ENCODE peak calls at places on chromosome 14, in eight cellular contexts. J is prostate gland, X is A549, U is iPS DF 6.9, T is lower lobe of right lung, L is uterus, G is coronary artery, R is GM23248. K is an unnamed sample.
A peak's percentile ranks its signal among the peaks of the same experiment; 100 is the strongest.

GRCh38 chr14:99562848-99563748 is 40.9 kb downstream of the CCDC85C start:
- DNase-seq in J (peak; percentile 79), X (peak; percentile 86), U (peak; percentile 78), T (peak; percentile 91), L (peak; percentile 88), G (no peak), R (peak; percentile 53), K (no peak)

GRCh38 chr14:67187210-67187609 is 2.0 kb upstream of the GARIN2 start:
- DNase-seq in J (no peak), X (peak; percentile 68), U (no peak), T (no peak), L (peak; percentile 19), G (no peak), R (peak; percentile 93), K (no peak)

GRCh38 chr14:71588028-71588427 is 344.2 kb upstream of the RGS6 start:
- DNase-seq in J (no peak), X (no peak), U (no peak), T (no peak), L (no peak), G (no peak), R (peak; percentile 80), K (no peak)

GRCh38 chr14:61213116-61213720 is 67.9 kb downstream of the TMEM30B start:
- DNase-seq in J (no peak), X (no peak), U (no peak), T (no peak), L (no peak), G (no peak), R (peak; percentile 85), K (no peak)

GRCh38 chr14:28767851-28768548 is 1.4 kb downstream of the FOXG1 start:
- DNase-seq in J (no peak), X (no peak), U (no peak), T (no peak), L (no peak), G (no peak), R (no peak), K (no peak)

GRCh38 chr14:32414808-32415255 is 85.7 kb downstream of the AKAP6 start:
- DNase-seq in J (no peak), X (no peak), U (no peak), T (no peak), L (no peak), G (no peak), R (peak; percentile 58), K (no peak)

GRCh38 chr14:96587823-96588385 is 85.7 kb downstream of the PAPOLA start:
- DNase-seq in J (no peak), X (no peak), U (no peak), T (no peak), L (no peak), G (no peak), R (no peak), K (no peak)

GRCh38 chr14:99479903-99480855 is 480 bp downstream of the SETD3 start:
- DNase-seq in J (peak; percentile 22), X (peak; percentile 39), U (no peak), T (peak; percentile 89), L (peak; percentile 51), G (peak; percentile 81), R (peak; percentile 89), K (peak; percentile 16)

GRCh38 chr14:95533822-95534221 is 1.0 kb upstream of the GLRX5 start:
- DNase-seq in J (no peak), X (no peak), U (no peak), T (no peak), L (no peak), G (peak; percentile 70), R (peak; percentile 58), K (no peak)

GRCh38 chr14:71714225-71714624 is 218.0 kb upstream of the RGS6 start:
- DNase-seq in J (no peak), X (no peak), U (no peak), T (no peak), L (no peak), G (no peak), R (peak; percentile 95), K (no peak)

GRCh38 chr14:102668291-102668873 is 75.9 kb downstream of the RCOR1 start:
- DNase-seq in J (peak; percentile 13), X (no peak), U (no peak), T (no peak), L (no peak), G (no peak), R (no peak), K (no peak)

GRCh38 chr14:32134448-32135070 is 57.5 kb downstream of the ARHGAP5 start:
- DNase-seq in J (peak; percentile 10), X (peak; percentile 77), U (no peak), T (no peak), L (no peak), G (no peak), R (peak; percentile 47), K (no peak)

GRCh38 chr14:95046711-95047681 is 110.3 kb downstream of the DICER1 start:
- DNase-seq in J (peak; percentile 39), X (no peak), U (no peak), T (no peak), L (peak; percentile 28), G (peak; percentile 40), R (no peak), K (no peak)

GRCh38 chr14:98226411-98226810 is 1045.6 kb downstream of the BCL11B start:
- DNase-seq in J (no peak), X (no peak), U (no peak), T (no peak), L (no peak), G (no peak), R (no peak), K (no peak)

GRCh38 chr14:35988972-35989690 is 163.0 kb downstream of the BRMS1L start:
- DNase-seq in J (no peak), X (no peak), U (no peak), T (no peak), L (no peak), G (no peak), R (no peak), K (no peak)

DNA sequence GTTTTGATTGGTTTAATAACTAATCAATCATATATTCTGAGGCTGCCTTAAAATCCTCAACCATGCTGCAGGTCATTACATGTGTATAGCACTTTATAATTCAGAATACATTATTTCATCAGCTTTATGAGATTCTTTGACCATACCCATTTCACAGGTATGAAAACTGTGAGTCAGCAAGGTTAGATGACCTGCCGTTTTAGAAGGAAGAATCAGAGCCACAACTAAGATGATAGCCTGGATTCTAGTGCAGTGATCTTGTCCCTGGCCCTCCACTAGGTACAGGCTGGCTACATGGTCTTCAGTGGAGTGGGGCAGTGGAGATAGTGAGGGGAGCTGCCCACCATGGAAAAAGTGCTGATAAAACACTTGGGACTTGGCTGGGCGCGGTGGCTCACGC is 154.4 kb upstream of the MAX start:
- DNase-seq in J (no peak), X (no peak), U (no peak), T (no peak), L (no peak), G (no peak), R (no peak), K (no peak)
- H3K27ac ChIP-seq in J (no peak overlapping the region), X (peak overlapping the region; percentile 90), U (no peak overlapping the region), T (no peak overlapping the region), L (no peak overlapping the region), G (no peak overlapping the region), R (no peak overlapping the region), K (no peak overlapping the region)

GRCh38 chr14:105366386-105367074 is 31.8 kb upstream of the TEX22 start:
- DNase-seq in J (no peak), X (no peak), U (no peak), T (no peak), L (no peak), G (no peak), R (no peak), K (no peak)

GRCh38 chr14:105368032-105368417 is 30.3 kb upstream of the TEX22 start:
- DNase-seq in J (no peak), X (no peak), U (no peak), T (no peak), L (no peak), G (no peak), R (no peak), K (no peak)

GRCh38 chr14:105365681-105366080 is 32.7 kb upstream of the TEX22 start:
- DNase-seq in J (no peak), X (no peak), U (no peak), T (peak; percentile 29), L (no peak), G (no peak), R (no peak), K (no peak)

GRCh38 chr14:105368426-105368825 is 29.9 kb upstream of the TEX22 start:
- DNase-seq in J (no peak), X (no peak), U (no peak), T (no peak), L (no peak), G (no peak), R (no peak), K (no peak)

GRCh38 chr14:105367116-105368031 is 31.0 kb upstream of the TEX22 start:
- DNase-seq in J (no peak), X (no peak), U (no peak), T (no peak), L (no peak), G (no peak), R (no peak), K (no peak)
- H3K27ac ChIP-seq in J (no peak overlapping the region), X (no peak overlapping the region), U (no peak overlapping the region), T (no peak overlapping the region), L (no peak overlapping the region), G (no peak overlapping the region), R (no peak overlapping the region), K (no peak overlapping the region)

GRCh38 chr14:77088219-77088618 is 9.8 kb upstream of the CIPC start:
- DNase-seq in J (peak; percentile 92), X (no peak), U (peak; percentile 86), T (peak; percentile 59), L (no peak), G (no peak), R (no peak), K (no peak)
- H3K27ac ChIP-seq in J (peak overlapping the region; percentile 82), X (no peak overlapping the region), U (no peak overlapping the region), T (peak overlapping the region; percentile 43), L (no peak overlapping the region), G (no peak overlapping the region), R (no peak overlapping the region), K (no peak overlapping the region)

GRCh38 chr14:56805201-56805991 is 4.9 kb downstream of the OTX2 start:
- DNase-seq in J (no peak), X (no peak), U (no peak), T (no peak), L (no peak), G (no peak), R (no peak), K (no peak)
- H3K27ac ChIP-seq in J (no peak overlapping the region), X (no peak overlapping the region), U (no peak overlapping the region), T (no peak overlapping the region), L (no peak overlapping the region), G (no peak overlapping the region), R (no peak overlapping the region), K (no peak overlapping the region)

GRCh38 chr14:84877061-84877460 is 652.9 kb upstream of the FLRT2 start:
- DNase-seq in J (no peak), X (no peak), U (no peak), T (no peak), L (no peak), G (no peak), R (no peak), K (no peak)

GRCh38 chr14:84874436-84874835 is 655.5 kb upstream of the FLRT2 start:
- DNase-seq in J (no peak), X (no peak), U (no peak), T (no peak), L (no peak), G (no peak), R (no peak), K (no peak)

DNA sequence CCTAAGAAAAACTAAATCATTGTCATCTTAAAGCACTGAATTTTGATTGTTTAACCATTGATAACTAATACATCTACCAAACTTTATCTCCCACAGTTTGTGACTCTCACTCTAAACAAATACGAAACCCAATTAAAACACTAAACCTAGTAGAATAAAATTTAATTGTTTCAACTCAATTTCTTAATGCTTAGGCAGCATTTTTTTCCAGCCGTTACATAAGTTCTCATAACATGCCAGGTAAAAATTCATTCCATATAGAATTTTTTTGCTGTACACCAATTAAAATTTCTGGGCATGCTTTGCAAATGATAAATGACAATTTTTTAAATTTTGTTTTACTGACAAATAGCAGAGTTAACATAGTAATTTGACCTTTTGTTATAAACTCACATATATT is 658.2 kb upstream of the FLRT2 start:
- DNase-seq in J (no peak), X (no peak), U (no peak), T (no peak), L (no peak), G (no peak), R (no peak), K (no peak)
- H3K27ac ChIP-seq in J (no peak overlapping the region), X (no peak overlapping the region), U (no peak overlapping the region), T (no peak overlapping the region), L (no peak overlapping the region), G (no peak overlapping the region), R (no peak overlapping the region), K (no peak overlapping the region)